ENCODE peak calls at places on chromosome 1, in seven cellular contexts. One of them, this sample, is unnamed.

GRCh38 chr1:70090875-70091274 is 114.5 kb downstream of the LRRC40 start:
- DNase-seq in neural progenitor cell: no peak
- DNase-seq in tibial artery: no peak
- DNase-seq in IMR-90: peak; percentile 79
- DNase-seq in lower lobe of right lung: no peak
- DNase-seq in heart left ventricle: no peak
- DNase-seq in BJ: peak; percentile 15
- DNase-seq in this sample: peak; percentile 47

GRCh38 chr1:36387141-36387949 is 1.6 kb upstream of the STK40 start:
- DNase-seq in tibial artery: peak; percentile 59
- DNase-seq in heart left ventricle: peak; percentile 31
- DNase-seq in IMR-90: peak; percentile 76
- DNase-seq in neural progenitor cell: peak; percentile 39
- DNase-seq in BJ: peak; percentile 49
- DNase-seq in lower lobe of right lung: no peak
- DNase-seq in this sample: no peak

GRCh38 chr1:41365772-41366427 is 4.7 kb downstream of the FOXO6 start:
- DNase-seq in tibial artery: no peak
- DNase-seq in IMR-90: no peak
- DNase-seq in heart left ventricle: no peak
- DNase-seq in lower lobe of right lung: no peak
- DNase-seq in BJ: no peak
- DNase-seq in neural progenitor cell: peak; percentile 43
- DNase-seq in this sample: no peak

GRCh38 chr1:19735419-19736127 is 64.1 kb downstream of the TMCO4 start:
- DNase-seq in lower lobe of right lung: no peak
- DNase-seq in heart left ventricle: peak; percentile 77
- DNase-seq in IMR-90: peak; percentile 98
- DNase-seq in BJ: peak; percentile 96
- DNase-seq in neural progenitor cell: no peak
- DNase-seq in tibial artery: peak; percentile 86
- DNase-seq in this sample: no peak

GRCh38 chr1:100354971-100355394 is 2.7 kb downstream of the CDC14A start:
- DNase-seq in tibial artery: no peak
- DNase-seq in IMR-90: peak; percentile 66
- DNase-seq in BJ: no peak
- DNase-seq in neural progenitor cell: peak; percentile 80
- DNase-seq in lower lobe of right lung: no peak
- DNase-seq in heart left ventricle: no peak
- DNase-seq in this sample: peak; percentile 63

GRCh38 chr1:52080014-52080415 is 23.9 kb downstream of the BTF3L4 start:
- DNase-seq in heart left ventricle: no peak
- DNase-seq in tibial artery: no peak
- DNase-seq in lower lobe of right lung: no peak
- DNase-seq in BJ: no peak
- DNase-seq in neural progenitor cell: no peak
- DNase-seq in IMR-90: no peak
- DNase-seq in this sample: no peak

GRCh38 chr1:230108580-230108979 is 41.5 kb downstream of the GALNT2 start:
- DNase-seq in heart left ventricle: no peak
- DNase-seq in BJ: no peak
- DNase-seq in lower lobe of right lung: no peak
- DNase-seq in IMR-90: no peak
- DNase-seq in neural progenitor cell: no peak
- DNase-seq in tibial artery: no peak
- DNase-seq in this sample: no peak

GRCh38 chr1:5667513-5668325 is 324.5 kb downstream of the NPHP4 start:
- DNase-seq in IMR-90: no peak
- DNase-seq in heart left ventricle: no peak
- DNase-seq in tibial artery: no peak
- DNase-seq in neural progenitor cell: no peak
- DNase-seq in BJ: no peak
- DNase-seq in lower lobe of right lung: no peak
- DNase-seq in this sample: no peak

GRCh38 chr1:165259706-165260105 is 96.8 kb downstream of the LMX1A start:
- DNase-seq in lower lobe of right lung: no peak
- DNase-seq in neural progenitor cell: no peak
- DNase-seq in tibial artery: no peak
- DNase-seq in IMR-90: no peak
- DNase-seq in BJ: no peak
- DNase-seq in heart left ventricle: no peak
- DNase-seq in this sample: no peak

GRCh38 chr1:27605796-27606707 is 2.1 kb upstream of the AHDC1 start:
- DNase-seq in tibial artery: no peak
- DNase-seq in IMR-90: peak; percentile 63
- DNase-seq in BJ: no peak
- DNase-seq in heart left ventricle: no peak
- DNase-seq in lower lobe of right lung: no peak
- DNase-seq in neural progenitor cell: peak; percentile 88
- DNase-seq in this sample: no peak

GRCh38 chr1:43011020-43011419 is 52.4 kb upstream of the SLC2A1 start:
- DNase-seq in neural progenitor cell: no peak
- DNase-seq in heart left ventricle: no peak
- DNase-seq in BJ: no peak
- DNase-seq in tibial artery: no peak
- DNase-seq in lower lobe of right lung: no peak
- DNase-seq in IMR-90: no peak
- DNase-seq in this sample: no peak

GRCh38 chr1:21869620-21870121 is 57.6 kb downstream of the LDLRAD2 start:
- DNase-seq in heart left ventricle: peak; percentile 88
- DNase-seq in lower lobe of right lung: no peak
- DNase-seq in BJ: peak; percentile 49
- DNase-seq in tibial artery: peak; percentile 93
- DNase-seq in IMR-90: peak; percentile 83
- DNase-seq in neural progenitor cell: no peak
- DNase-seq in this sample: peak; percentile 85

GRCh38 chr1:202567747-202568146 is 142.5 kb downstream of the SYT2 start:
- DNase-seq in IMR-90: no peak
- DNase-seq in tibial artery: no peak
- DNase-seq in lower lobe of right lung: no peak
- DNase-seq in heart left ventricle: no peak
- DNase-seq in neural progenitor cell: no peak
- DNase-seq in BJ: no peak
- DNase-seq in this sample: no peak

DNA sequence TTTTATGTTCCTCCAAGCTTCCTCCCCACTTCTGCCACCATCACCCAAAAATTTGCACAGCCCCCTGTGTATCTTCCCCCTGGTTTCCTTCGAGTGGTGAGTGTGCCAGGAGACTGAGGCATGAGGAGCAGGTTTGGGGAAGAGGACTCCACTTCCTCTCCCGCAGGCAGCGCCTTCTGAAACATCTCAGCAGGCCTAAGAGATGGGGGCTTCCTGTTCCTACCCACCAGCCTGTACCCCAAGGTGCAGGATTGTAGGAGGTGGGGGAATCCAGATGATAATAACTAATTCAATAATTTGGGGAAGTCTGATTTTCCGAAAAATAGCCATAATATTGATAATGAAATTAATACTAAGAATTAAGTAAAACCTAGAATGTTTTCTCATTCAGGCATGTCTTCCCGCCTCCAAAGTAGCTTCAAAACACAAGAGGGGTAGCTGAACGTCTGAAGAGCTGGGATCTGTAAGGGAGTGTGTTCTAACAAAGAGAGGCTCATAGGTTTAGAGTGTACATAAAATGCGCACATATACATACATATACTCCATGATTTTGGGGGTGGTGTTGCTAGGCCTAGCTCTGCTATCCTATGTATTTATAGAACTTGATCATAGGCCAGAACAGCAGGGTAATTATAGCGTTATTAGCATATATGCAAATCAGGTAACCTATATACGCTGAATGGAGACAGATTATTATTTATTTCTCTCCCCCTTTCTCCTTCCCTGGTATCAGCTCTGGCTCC is 62.5 kb downstream of the RHBG start:
- DNase-seq in tibial artery: no peak
- DNase-seq in BJ: no peak
- DNase-seq in lower lobe of right lung: no peak
- DNase-seq in IMR-90: no peak
- DNase-seq in heart left ventricle: no peak
- DNase-seq in neural progenitor cell: no peak
- DNase-seq in this sample: no peak
- H3K36me3 ChIP-seq in tibial artery: no peaks in the 10 kb centered on the region
- H3K36me3 ChIP-seq in BJ: no peaks in the 10 kb centered on the region
- H3K36me3 ChIP-seq in lower lobe of right lung: no peaks in the 10 kb centered on the region
- H3K36me3 ChIP-seq in IMR-90: no peaks in the 10 kb centered on the region
- H3K36me3 ChIP-seq in heart left ventricle: no peaks in the 10 kb centered on the region
- H3K36me3 ChIP-seq in neural progenitor cell: no peaks in the 10 kb centered on the region
- H3K36me3 ChIP-seq in this sample: no peaks in the 10 kb centered on the region

GRCh38 chr1:25666437-25666836 is 49.8 kb downstream of the MAN1C1 start:
- DNase-seq in IMR-90: no peak
- DNase-seq in neural progenitor cell: no peak
- DNase-seq in lower lobe of right lung: no peak
- DNase-seq in tibial artery: no peak
- DNase-seq in BJ: no peak
- DNase-seq in heart left ventricle: no peak
- DNase-seq in this sample: no peak

GRCh38 chr1:25661043-25661807 is 44.6 kb downstream of the MAN1C1 start:
- DNase-seq in heart left ventricle: no peak
- DNase-seq in tibial artery: no peak
- DNase-seq in neural progenitor cell: peak; percentile 58
- DNase-seq in IMR-90: peak; percentile 57
- DNase-seq in BJ: peak; percentile 31
- DNase-seq in lower lobe of right lung: no peak
- DNase-seq in this sample: no peak

GRCh38 chr1:25664800-25665199 is 48.2 kb downstream of the MAN1C1 start:
- DNase-seq in IMR-90: no peak
- DNase-seq in BJ: no peak
- DNase-seq in neural progenitor cell: no peak
- DNase-seq in tibial artery: no peak
- DNase-seq in heart left ventricle: no peak
- DNase-seq in lower lobe of right lung: no peak
- DNase-seq in this sample: no peak

GRCh38 chr1:25668931-25669573 is 52.5 kb downstream of the MAN1C1 start:
- DNase-seq in neural progenitor cell: no peak
- DNase-seq in tibial artery: no peak
- DNase-seq in BJ: no peak
- DNase-seq in lower lobe of right lung: no peak
- DNase-seq in heart left ventricle: no peak
- DNase-seq in IMR-90: no peak
- DNase-seq in this sample: no peak

DNA sequence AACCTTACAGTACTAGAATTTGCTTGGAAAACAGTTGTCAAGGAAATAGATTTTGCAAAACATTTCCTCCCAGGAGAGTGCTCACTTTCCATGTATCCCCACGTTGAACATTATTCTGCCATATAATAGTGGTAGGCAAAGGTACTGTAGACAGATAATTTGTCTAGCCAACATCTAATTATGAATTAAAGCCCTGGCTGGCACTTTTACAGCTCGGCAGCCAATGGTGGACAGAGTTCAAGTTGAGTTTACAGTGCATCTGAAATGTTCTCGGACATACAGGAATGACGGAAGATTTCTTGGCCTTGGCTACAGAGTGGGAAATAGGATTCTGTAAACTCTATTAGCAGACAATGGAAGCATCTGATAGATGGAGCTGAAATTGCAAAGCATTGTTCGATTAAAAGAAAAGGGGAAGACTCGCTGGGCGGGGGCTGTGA is 47.8 kb downstream of the MAN1C1 start:
- DNase-seq in lower lobe of right lung: no peak
- DNase-seq in IMR-90: no peak
- DNase-seq in heart left ventricle: no peak
- DNase-seq in tibial artery: no peak
- DNase-seq in BJ: no peak
- DNase-seq in neural progenitor cell: no peak
- DNase-seq in this sample: no peak
- H3K4me3 ChIP-seq in lower lobe of right lung: no peak overlapping the region
- H3K4me3 ChIP-seq in IMR-90: no peak overlapping the region
- H3K4me3 ChIP-seq in heart left ventricle: no peak overlapping the region
- H3K4me3 ChIP-seq in tibial artery: no peak overlapping the region
- H3K4me3 ChIP-seq in BJ: no peak overlapping the region
- H3K4me3 ChIP-seq in neural progenitor cell: no peak overlapping the region
- H3K4me3 ChIP-seq in this sample: no peak overlapping the region

DNA sequence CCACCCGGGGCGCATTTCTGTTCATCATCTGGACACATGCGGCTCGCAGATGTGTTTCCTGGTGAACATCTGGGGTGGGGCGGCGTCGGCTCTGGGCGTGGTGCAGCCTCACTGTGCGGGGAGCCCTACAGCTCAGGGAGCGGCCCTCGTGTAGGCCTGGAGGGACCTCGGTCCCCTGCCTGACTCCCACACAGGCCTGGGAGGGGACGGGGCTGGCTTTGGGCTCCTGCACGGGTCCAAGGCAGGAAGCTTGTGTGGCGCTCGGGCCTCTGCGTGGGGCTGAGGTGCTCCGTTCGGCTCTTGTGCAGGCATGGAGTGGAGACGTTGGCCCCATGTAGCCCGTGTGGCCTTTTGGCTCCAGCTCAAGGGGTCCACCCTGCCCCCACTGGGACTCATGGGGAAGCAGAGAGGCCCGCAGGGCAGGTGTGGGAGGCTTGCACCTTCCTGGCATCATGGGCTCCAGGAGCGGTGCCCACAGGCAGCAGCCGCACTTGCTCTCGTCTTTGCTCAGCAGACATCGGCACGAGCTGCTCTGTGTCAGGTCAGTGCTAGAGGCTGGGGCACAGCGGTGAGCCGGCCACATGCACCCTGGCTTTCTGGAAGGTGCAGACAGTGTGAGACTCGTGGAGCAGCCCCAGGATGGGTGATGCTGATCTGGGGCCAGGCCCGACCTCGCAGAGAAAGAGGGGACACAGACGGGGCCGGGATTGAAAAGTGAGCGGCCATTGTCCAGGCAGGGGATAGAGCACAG is 90.1 kb upstream of the ACTRT2 start:
- DNase-seq in BJ: no peak
- DNase-seq in heart left ventricle: no peak
- DNase-seq in neural progenitor cell: no peak
- DNase-seq in lower lobe of right lung: no peak
- DNase-seq in IMR-90: no peak
- DNase-seq in tibial artery: no peak
- DNase-seq in this sample: no peak
- H3K27me3 ChIP-seq in BJ: no peaks in the 10 kb centered on the region
- H3K27me3 ChIP-seq in heart left ventricle: no peaks in the 10 kb centered on the region
- H3K27me3 ChIP-seq in neural progenitor cell: no peaks in the 10 kb centered on the region
- H3K27me3 ChIP-seq in lower lobe of right lung: peaks cover 40% of the 10 kb centered on the region
- H3K27me3 ChIP-seq in IMR-90: no peaks in the 10 kb centered on the region
- H3K27me3 ChIP-seq in tibial artery: no peaks in the 10 kb centered on the region
- H3K27me3 ChIP-seq in this sample: peaks cover 21% of the 10 kb centered on the region

GRCh38 chr1:228319352-228320088 is 87.1 kb downstream of the TRIM11 start:
- DNase-seq in neural progenitor cell: no peak
- DNase-seq in tibial artery: no peak
- DNase-seq in BJ: no peak
- DNase-seq in IMR-90: no peak
- DNase-seq in heart left ventricle: no peak
- DNase-seq in lower lobe of right lung: no peak
- DNase-seq in this sample: no peak

GRCh38 chr1:228320394-228320793 is 86.2 kb downstream of the TRIM11 start:
- DNase-seq in BJ: no peak
- DNase-seq in IMR-90: no peak
- DNase-seq in neural progenitor cell: no peak
- DNase-seq in tibial artery: no peak
- DNase-seq in lower lobe of right lung: no peak
- DNase-seq in heart left ventricle: no peak
- DNase-seq in this sample: no peak

GRCh38 chr1:228317891-228318810 is 88.5 kb downstream of the TRIM11 start:
- DNase-seq in IMR-90: no peak
- DNase-seq in tibial artery: no peak
- DNase-seq in neural progenitor cell: no peak
- DNase-seq in lower lobe of right lung: peak; percentile 30
- DNase-seq in heart left ventricle: peak; percentile 26
- DNase-seq in BJ: no peak
- DNase-seq in this sample: no peak

GRCh38 chr1:228317411-228317828 is 89.2 kb downstream of the TRIM11 start:
- DNase-seq in heart left ventricle: peak; percentile 14
- DNase-seq in lower lobe of right lung: peak; percentile 31
- DNase-seq in BJ: no peak
- DNase-seq in neural progenitor cell: no peak
- DNase-seq in tibial artery: no peak
- DNase-seq in IMR-90: no peak
- DNase-seq in this sample: no peak

GRCh38 chr1:228318823-228319241 is 87.8 kb downstream of the TRIM11 start:
- DNase-seq in tibial artery: no peak
- DNase-seq in heart left ventricle: peak; percentile 22
- DNase-seq in lower lobe of right lung: peak; percentile 45
- DNase-seq in IMR-90: no peak
- DNase-seq in neural progenitor cell: no peak
- DNase-seq in BJ: no peak
- DNase-seq in this sample: no peak
- H3K36me3 ChIP-seq in tibial artery: no peaks in the 10 kb centered on the region
- H3K36me3 ChIP-seq in heart left ventricle: peaks cover 22% of the 10 kb centered on the region
- H3K36me3 ChIP-seq in lower lobe of right lung: peaks cover 52% of the 10 kb centered on the region
- H3K36me3 ChIP-seq in IMR-90: peaks cover 36% of the 10 kb centered on the region
- H3K36me3 ChIP-seq in neural progenitor cell: no peaks in the 10 kb centered on the region
- H3K36me3 ChIP-seq in BJ: no peaks in the 10 kb centered on the region
- H3K36me3 ChIP-seq in this sample: no peaks in the 10 kb centered on the region